ENCODE peak calls at places on chromosomes 3 and 15, in nine cellular contexts. Y, P, L, I, E, Q, J, A and G are unnamed samples.

GRCh38 chr3:21292971-21293370 is 458.0 kb downstream of the ZNF385D start:
- DNase-seq in Y (no peak), P (no peak), L (no peak), I (no peak), E (no peak), Q (no peak), J (no peak), A (no peak), G (no peak)

GRCh38 chr3:134516905-134517304 is 31.0 kb downstream of the CEP63 start:
- DNase-seq in Y (no peak), P (no peak), L (no peak), I (no peak), E (no peak), Q (no peak), J (no peak), A (peak; percentile 35), G (no peak)

GRCh38 chr3:46561511-46561910 is 4.6 kb downstream of the LRRC2 start:
- DNase-seq in Y (no peak), P (no peak), L (no peak), I (peak; percentile 32), E (no peak), Q (no peak), J (no peak), A (no peak), G (no peak)

GRCh38 chr3:189305412-189305811 is 133.6 kb downstream of the TPRG1 start:
- DNase-seq in Y (no peak), P (no peak), L (no peak), I (no peak), E (no peak), Q (no peak), J (no peak), A (no peak), G (no peak)

GRCh38 chr15:68492855-68493254 is 60.9 kb upstream of the ITGA11 start:
- DNase-seq in Y (no peak), P (peak; percentile 63), L (no peak), I (peak; percentile 55), E (no peak), Q (no peak), J (no peak), A (no peak), G (no peak)

GRCh38 chr3:81500039-81500438 is 261.4 kb downstream of the GBE1 start:
- DNase-seq in Y (no peak), P (no peak), L (no peak), I (no peak), E (no peak), Q (no peak), J (no peak), A (no peak), G (no peak)

GRCh38 chr3:17639765-17640164 is 102.7 kb downstream of the TBC1D5 start:
- DNase-seq in Y (no peak), P (peak; percentile 65), L (no peak), I (no peak), E (no peak), Q (peak; percentile 80), J (no peak), A (peak; percentile 90), G (no peak)

GRCh38 chr15:86001200-86001599 is 78.5 kb upstream of the AGBL1 start:
- DNase-seq in Y (no peak), P (no peak), L (no peak), I (no peak), E (no peak), Q (no peak), J (no peak), A (no peak), G (peak; percentile 59)

GRCh38 chr15:65541231-65541630 is 11.0 kb downstream of the HACD3 start:
- DNase-seq in Y (no peak), P (no peak), L (no peak), I (no peak), E (no peak), Q (no peak), J (no peak), A (no peak), G (no peak)

GRCh38 chr3:62378329-62378789 is 5.0 kb upstream of the FEZF2 start:
- DNase-seq in Y (no peak), P (no peak), L (no peak), I (no peak), E (no peak), Q (no peak), J (no peak), A (no peak), G (no peak)

GRCh38 chr15:71530116-71530515 is 280.2 kb upstream of the NR2E3 start:
- DNase-seq in Y (no peak), P (no peak), L (no peak), I (no peak), E (no peak), Q (no peak), J (peak; percentile 49), A (no peak), G (no peak)

GRCh38 chr3:89740881-89741177 is 633.4 kb downstream of the EPHA3 start:
- DNase-seq in Y (no peak), P (no peak), L (no peak), I (no peak), E (no peak), Q (peak; percentile 6), J (no peak), A (peak; percentile 88), G (no peak)

GRCh38 chr3:170670504-170670903 is 84.6 kb upstream of the SLC7A14 start:
- DNase-seq in Y (no peak), P (no peak), L (no peak), I (no peak), E (no peak), Q (no peak), J (no peak), A (peak; percentile 51), G (no peak)

GRCh38 chr15:85832389-85832788 is 37.7 kb upstream of the KLHL25 start:
- DNase-seq in Y (no peak), P (no peak), L (no peak), I (no peak), E (no peak), Q (no peak), J (no peak), A (no peak), G (no peak)

GRCh38 chr3:183949690-183950089 is 65.0 kb upstream of the PARL start:
- DNase-seq in Y (no peak), P (no peak), L (no peak), I (no peak), E (no peak), Q (no peak), J (no peak), A (no peak), G (no peak)

GRCh38 chr3:35522450-35522849 is 116.9 kb upstream of the ARPP21 start:
- DNase-seq in Y (no peak), P (no peak), L (no peak), I (no peak), E (no peak), Q (no peak), J (no peak), A (no peak), G (no peak)

GRCh38 chr3:43426388-43426787 is 140.0 kb downstream of the SNRK start:
- DNase-seq in Y (no peak), P (peak; percentile 70), L (peak; percentile 30), I (peak; percentile 69), E (no peak), Q (no peak), J (no peak), A (no peak), G (no peak)

GRCh38 chr15:99181544-99181943 is 67.8 kb downstream of the TTC23 start:
- DNase-seq in Y (no peak), P (peak; percentile 92), L (no peak), I (no peak), E (no peak), Q (no peak), J (no peak), A (peak; percentile 33), G (no peak)

GRCh38 chr3:193046369-193046768 is 128.7 kb upstream of the MB21D2 start:
- DNase-seq in Y (no peak), P (no peak), L (no peak), I (no peak), E (no peak), Q (no peak), J (no peak), A (no peak), G (no peak)

GRCh38 chr3:134368751-134369105 is 5.5 kb downstream of the AMOTL2 start:
- DNase-seq in Y (no peak), P (peak; percentile 41), L (no peak), I (no peak), E (peak; percentile 36), Q (no peak), J (no peak), A (no peak), G (no peak)

GRCh38 chr15:63601727-63602185 is 4.6 kb downstream of the FBXL22 start:
- DNase-seq in Y (no peak), P (no peak), L (peak; percentile 39), I (no peak), E (no peak), Q (no peak), J (no peak), A (no peak), G (no peak)

GRCh38 chr3:50562866-50563265 is 4.7 kb downstream of the C3orf18 start:
- DNase-seq in Y (no peak), P (no peak), L (no peak), I (no peak), E (no peak), Q (no peak), J (no peak), A (no peak), G (peak; percentile 2)

GRCh38 chr15:56936929-56937328 is 18.5 kb downstream of the TCF12 start:
- DNase-seq in Y (no peak), P (no peak), L (no peak), I (no peak), E (no peak), Q (no peak), J (no peak), A (no peak), G (no peak)
- H3K9me3 ChIP-seq in Y (peaks cover 10% of the 10 kb centered on the region), P (no peaks in the 10 kb centered on the region), L (no peaks in the 10 kb centered on the region), I (peaks cover 14% of the 10 kb centered on the region), E (no peaks in the 10 kb centered on the region), Q (no peaks in the 10 kb centered on the region), J (no peaks in the 10 kb centered on the region), A (no peaks in the 10 kb centered on the region), G (no peaks in the 10 kb centered on the region)

GRCh38 chr15:25734680-25735355 is 128.3 kb downstream of the ATP10A start:
- DNase-seq in Y (no peak), P (peak; percentile 87), L (no peak), I (no peak), E (no peak), Q (no peak), J (no peak), A (no peak), G (peak; percentile 37)
- H3K9me3 ChIP-seq in Y (no peaks in the 10 kb centered on the region), P (no peaks in the 10 kb centered on the region), L (no peaks in the 10 kb centered on the region), I (no peaks in the 10 kb centered on the region), E (no peaks in the 10 kb centered on the region), Q (no peaks in the 10 kb centered on the region), J (no peaks in the 10 kb centered on the region), A (no peaks in the 10 kb centered on the region), G (no peaks in the 10 kb centered on the region)

GRCh38 chr15:25054943-25055342 is 100.2 kb downstream of the SNRPN start:
- DNase-seq in Y (no peak), P (peak; percentile 28), L (no peak), I (no peak), E (peak; percentile 48), Q (no peak), J (no peak), A (no peak), G (no peak)
- H3K9me3 ChIP-seq in Y (peaks cover 98% of the 10 kb centered on the region), P (peaks cover 100% of the 10 kb centered on the region), L (peaks cover 100% of the 10 kb centered on the region), I (peaks cover 100% of the 10 kb centered on the region), E (peaks cover 95% of the 10 kb centered on the region), Q (peaks cover 100% of the 10 kb centered on the region), J (peaks cover 11% of the 10 kb centered on the region), A (peaks cover 27% of the 10 kb centered on the region), G (peaks cover 70% of the 10 kb centered on the region)

DNA sequence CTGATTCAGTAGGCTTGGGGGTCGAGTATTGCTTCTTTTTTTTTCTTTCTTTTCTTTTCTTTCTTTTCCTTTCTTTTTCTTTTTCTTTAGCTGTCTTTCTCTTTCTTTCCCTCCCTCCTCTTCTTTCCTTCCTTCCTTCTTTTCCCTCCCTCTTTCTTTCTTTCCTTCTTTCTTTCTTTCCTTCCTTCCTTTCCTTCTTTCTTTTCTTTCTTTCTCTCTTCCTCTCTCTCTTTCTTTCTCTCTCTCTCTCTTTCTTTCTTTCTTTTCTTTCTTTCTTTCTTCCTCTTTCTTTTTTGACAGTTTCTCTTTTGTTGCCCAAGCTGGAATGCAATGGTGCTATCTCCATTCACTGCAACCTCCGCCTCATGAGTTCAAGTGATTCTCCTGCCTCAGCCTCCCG is 36.0 kb downstream of the TM4SF4 start:
- DNase-seq in Y (no peak), P (no peak), L (no peak), I (no peak), E (no peak), Q (no peak), J (no peak), A (no peak), G (no peak)
- H3K9me3 ChIP-seq in Y (no peaks in the 10 kb centered on the region), P (no peaks in the 10 kb centered on the region), L (no peaks in the 10 kb centered on the region), I (no peaks in the 10 kb centered on the region), E (no peaks in the 10 kb centered on the region), Q (no peaks in the 10 kb centered on the region), J (no peaks in the 10 kb centered on the region), A (no peaks in the 10 kb centered on the region), G (no peaks in the 10 kb centered on the region)